ENCODE peak calls at places on chromosome 3, in five cellular contexts. T is mucosa of gallbladder; V is spleen; P is activated T-helper 2 cell treated with anti-CD3 and anti-CD28 coated beads, Interferon-gamma antibody, Interleukin-2, Interleukin-4, amounts not matched to agents 10 μg/mL and 5 μg/mL and 100 μg/mL, durations not matched to agents 14 hours and 24 hours and 36 hours; G is NCI-H1105 treated with DMSO at 0.1 percent for 48 hours. R is an unnamed sample.

GRCh38 chr3:11996500-11996899 is 7.7 kb upstream of the SYN2 start:
- DNase-seq in G (no peak), P (no peak), T (no peak), V (no peak), R (no peak)

GRCh38 chr3:39378092-39378491 is 5.1 kb upstream of the SLC25A38 start:
- DNase-seq in T (peak), V (no peak), G (no peak), P (peak), R (peak)

GRCh38 chr3:104460477-104461406 is 906.0 kb upstream of the ALCAM start:
- DNase-seq in G (peak), T (no peak), V (no peak), P (no peak), R (no peak)

GRCh38 chr3:185966655-185967054 is 28.8 kb upstream of the TRA2B start:
- DNase-seq in P (no peak), V (no peak), T (no peak), G (no peak), R (no peak)

GRCh38 chr3:12224181-12225147 is 64.4 kb upstream of the PPARG start:
- DNase-seq in P (no peak), G (no peak), T (peak), V (no peak), R (peak)

GRCh38 chr3:108088146-108088545 is 2.7 kb downstream of the CD47 start:
- DNase-seq in V (no peak), G (peak), P (no peak), T (no peak), R (no peak)

GRCh38 chr3:12785096-12785495 is 11.4 kb upstream of the CAND2 start:
- DNase-seq in P (no peak), T (no peak), G (no peak), V (no peak), R (no peak)

GRCh38 chr3:61876797-61877196 is 315.4 kb downstream of the PTPRG start:
- DNase-seq in V (no peak), G (no peak), P (no peak), T (no peak), R (no peak)

GRCh38 chr3:15983232-15983631 is 185.5 kb upstream of the ANKRD28 start:
- DNase-seq in P (no peak), G (peak), V (no peak), T (no peak), R (no peak)

GRCh38 chr3:69444980-69445379 is 59.1 kb upstream of the FRMD4B start:
- DNase-seq in V (no peak), T (no peak), G (no peak), P (no peak), R (no peak)

GRCh38 chr3:9945358-9945757 is 6.8 kb downstream of the PRRT3 start:
- DNase-seq in V (no peak), G (peak), T (no peak), P (no peak), R (no peak)

GRCh38 chr3:5441401-5441800 is 253.9 kb downstream of the EDEM1 start:
- DNase-seq in V (no peak), T (no peak), G (no peak), P (no peak), R (no peak)

GRCh38 chr3:141928626-141929270 is 52.3 kb downstream of the ATP1B3 start:
- DNase-seq in T (no peak), P (no peak), G (no peak), V (no peak), R (no peak)

GRCh38 chr3:198079771-198080520 is 119.9 kb downstream of the LMLN start:
- DNase-seq in P (no peak), G (no peak), T (no peak), V (no peak), R (peak)

GRCh38 chr3:152737021-152737908 is 97.7 kb upstream of the P2RY1 start:
- DNase-seq in T (peak), V (no peak), G (no peak), P (peak), R (no peak)

GRCh38 chr3:143171141-143171651 is 51.6 kb downstream of the CHST2 start:
- DNase-seq in G (no peak), T (no peak), V (no peak), P (no peak), R (no peak)

GRCh38 chr3:45548724-45549123 is 45.8 kb upstream of the LIMD1 start:
- DNase-seq in T (no peak), V (no peak), P (no peak), G (no peak), R (no peak)

R was measured in transverse colon.